ENCODE peak calls at places on chromosome 18, in eight cellular contexts. E, Q, O, Y, Z, F, V and S are unnamed samples.

GRCh38 chr18:61606759-61607158 is 273.5 kb downstream of the CDH20 start:
- DNase-seq in E (peak; percentile 77), Q (peak; percentile 45), O (peak; percentile 91), Y (no peak), Z (peak; percentile 84), F (peak; percentile 89), V (peak; percentile 88), S (peak; percentile 92)

GRCh38 chr18:23243178-23243577 is 107.9 kb downstream of the CABLES1 start:
- DNase-seq in E (no peak), Q (no peak), O (no peak), Y (no peak), Z (no peak), F (no peak), V (no peak), S (no peak)

GRCh38 chr18:10563886-10564285 is 38.1 kb downstream of the NAPG start:
- DNase-seq in E (no peak), Q (peak; percentile 43), O (no peak), Y (no peak), Z (peak; percentile 80), F (peak; percentile 53), V (peak; percentile 18), S (peak; percentile 31)

GRCh38 chr18:21314721-21315120 is 72.7 kb downstream of the GREB1L start:
- DNase-seq in E (no peak), Q (no peak), O (no peak), Y (no peak), Z (no peak), F (peak; percentile 40), V (peak; percentile 27), S (no peak)

GRCh38 chr18:51478908-51479307 is 281.4 kb upstream of the MEX3C start:
- DNase-seq in E (no peak), Q (no peak), O (no peak), Y (no peak), Z (no peak), F (no peak), V (no peak), S (no peak)

GRCh38 chr18:28584726-28585125 is 407.8 kb upstream of the CDH2 start:
- DNase-seq in E (no peak), Q (no peak), O (peak; percentile 75), Y (no peak), Z (no peak), F (peak; percentile 60), V (peak; percentile 92), S (peak; percentile 34)

GRCh38 chr18:47251289-47252120 is at the start of gene SKOR2:
- DNase-seq in E (no peak), Q (no peak), O (no peak), Y (no peak), Z (no peak), F (no peak), V (no peak), S (no peak)

GRCh38 chr18:9771261-9771976 is 63.3 kb downstream of the RAB31 start:
- DNase-seq in E (peak; percentile 82), Q (peak; percentile 86), O (peak; percentile 84), Y (peak; percentile 18), Z (peak; percentile 88), F (peak; percentile 37), V (peak; percentile 51), S (peak; percentile 76)

DNA sequence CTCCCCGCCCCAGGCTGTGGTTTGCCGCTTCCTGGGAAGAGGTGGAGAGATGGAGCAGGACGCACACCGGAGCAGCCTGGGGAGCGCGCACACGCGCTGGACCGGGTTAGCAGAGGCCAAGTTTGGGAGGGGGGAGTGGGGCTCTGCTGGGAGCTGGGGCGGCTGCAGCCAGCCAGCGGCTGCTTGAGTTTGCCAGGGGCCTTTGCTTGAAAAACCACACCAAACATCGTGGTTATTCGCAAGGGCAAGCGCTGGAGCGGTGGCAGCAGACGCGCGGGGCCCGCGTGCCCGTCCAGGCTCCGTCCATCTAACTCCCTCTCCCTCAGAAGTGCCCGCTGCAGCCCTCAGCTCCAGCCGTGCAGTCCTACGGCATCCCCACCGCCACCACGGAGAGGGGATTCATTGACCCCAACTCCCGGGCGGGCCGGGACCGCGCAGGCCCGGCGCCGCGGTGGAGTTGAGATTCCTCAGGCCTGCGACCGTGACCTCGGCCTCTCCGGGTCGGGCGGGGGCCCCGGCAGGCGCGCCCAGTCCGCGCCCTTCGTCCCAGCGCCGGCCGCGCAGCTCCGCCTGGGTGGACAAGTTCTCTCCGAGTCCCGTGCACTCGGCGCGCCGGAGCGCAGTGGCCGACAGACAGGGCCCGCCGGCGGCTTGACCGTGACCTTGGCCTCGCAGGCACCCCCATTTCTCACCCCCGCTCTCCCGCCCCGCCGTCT is 4.5 kb downstream of the PTGR3 start:
- DNase-seq in E (no peak), Q (no peak), O (peak; percentile 29), Y (no peak), Z (peak; percentile 24), F (no peak), V (peak; percentile 20), S (peak; percentile 53)
- H3K27me3 ChIP-seq in E (no peaks in the 10 kb centered on the region), Q (no peaks in the 10 kb centered on the region), O (no peaks in the 10 kb centered on the region), Y (no peaks in the 10 kb centered on the region), Z (no peaks in the 10 kb centered on the region), F (no peaks in the 10 kb centered on the region), V (no peaks in the 10 kb centered on the region), S (no peaks in the 10 kb centered on the region)

GRCh38 chr18:5315838-5316237 is 20.3 kb upstream of the ZBTB14 start:
- DNase-seq in E (no peak), Q (no peak), O (no peak), Y (no peak), Z (no peak), F (no peak), V (no peak), S (no peak)

GRCh38 chr18:5311273-5312009 is 15.9 kb upstream of the ZBTB14 start:
- DNase-seq in E (no peak), Q (no peak), O (no peak), Y (no peak), Z (peak; percentile 10), F (no peak), V (no peak), S (no peak)

GRCh38 chr18:5304232-5304631 is 8.7 kb upstream of the ZBTB14 start:
- DNase-seq in E (no peak), Q (no peak), O (no peak), Y (no peak), Z (no peak), F (no peak), V (no peak), S (no peak)

GRCh38 chr18:5305835-5306234 is 10.3 kb upstream of the ZBTB14 start:
- DNase-seq in E (no peak), Q (peak; percentile 58), O (no peak), Y (no peak), Z (no peak), F (no peak), V (no peak), S (no peak)

GRCh38 chr18:5309888-5310470 is 14.5 kb upstream of the ZBTB14 start:
- DNase-seq in E (no peak), Q (peak; percentile 23), O (no peak), Y (no peak), Z (no peak), F (no peak), V (no peak), S (peak; percentile 0)
- H3K9me3 ChIP-seq in E (no peaks in the 10 kb centered on the region), Q (no peaks in the 10 kb centered on the region), O (no peaks in the 10 kb centered on the region), Y (no peaks in the 10 kb centered on the region), Z (no peaks in the 10 kb centered on the region), F (no peaks in the 10 kb centered on the region), V (no peaks in the 10 kb centered on the region), S (no peaks in the 10 kb centered on the region)

GRCh38 chr18:2958819-2959298 is 54.1 kb downstream of the LPIN2 start:
- DNase-seq in E (peak; percentile 53), Q (no peak), O (peak; percentile 89), Y (no peak), Z (no peak), F (no peak), V (peak; percentile 33), S (no peak)
- H3K4me3 ChIP-seq in E (no peak overlapping the region), Q (no peak overlapping the region), O (no peak overlapping the region), Y (peak overlapping the region; percentile 12), Z (no peak overlapping the region), F (no peak overlapping the region), V (no peak overlapping the region), S (no peak overlapping the region)

DNA sequence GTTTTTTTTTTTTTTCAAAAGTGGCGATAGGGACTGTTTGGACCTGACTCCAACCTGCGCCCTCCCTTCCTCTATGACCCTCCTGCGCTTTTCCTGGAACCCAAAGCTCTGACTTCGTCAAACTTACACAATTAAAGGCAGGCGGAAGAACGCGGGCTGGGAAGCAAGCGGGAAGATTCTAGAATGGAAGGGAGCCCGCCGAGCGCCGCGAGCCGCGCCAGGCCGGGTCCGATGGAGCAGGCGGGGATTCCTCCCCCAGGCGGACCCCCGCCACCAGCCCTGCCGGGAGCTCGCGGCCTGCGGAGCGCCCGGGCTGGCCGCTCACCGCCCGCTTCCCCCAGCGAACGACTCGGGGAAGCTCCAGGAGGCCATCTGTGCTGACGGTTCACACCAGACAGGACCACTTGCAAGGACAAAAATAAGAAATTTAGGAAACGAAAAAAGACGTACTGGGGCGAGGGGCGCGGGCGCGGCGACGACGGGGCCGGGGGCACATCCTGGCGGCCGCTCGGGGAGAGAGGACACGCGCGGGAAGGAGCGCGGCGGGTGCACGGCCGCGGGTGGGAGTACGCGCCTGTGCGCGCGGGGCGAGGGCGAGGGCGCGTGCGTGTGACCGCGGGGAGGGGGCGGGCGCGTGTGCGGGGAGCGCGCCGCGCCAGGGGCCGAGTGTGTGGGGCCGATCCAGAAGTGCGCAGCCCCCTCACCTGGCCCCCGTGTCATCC is 1.1 kb upstream of the SALL3 start:
- DNase-seq in E (no peak), Q (no peak), O (no peak), Y (no peak), Z (no peak), F (no peak), V (no peak), S (no peak)
- H3K27me3 ChIP-seq in E (peaks cover under 1% of the 10 kb centered on the region), Q (peaks cover 20% of the 10 kb centered on the region), O (peaks cover 79% of the 10 kb centered on the region), Y (peaks cover 21% of the 10 kb centered on the region), Z (peaks cover 90% of the 10 kb centered on the region), F (peaks cover 61% of the 10 kb centered on the region), V (peaks cover 53% of the 10 kb centered on the region), S (peaks cover 65% of the 10 kb centered on the region)

GRCh38 chr18:79897940-79898625 is 53.4 kb downstream of the SLC66A2 start:
- DNase-seq in E (no peak), Q (peak; percentile 3), O (no peak), Y (no peak), Z (no peak), F (no peak), V (no peak), S (no peak)

GRCh38 chr18:79899609-79900435 is 51.6 kb downstream of the SLC66A2 start:
- DNase-seq in E (no peak), Q (peak; percentile 4), O (no peak), Y (no peak), Z (no peak), F (no peak), V (no peak), S (no peak)

GRCh38 chr18:79900610-79901570 is 50.6 kb downstream of the SLC66A2 start:
- DNase-seq in E (no peak), Q (peak; percentile 4), O (no peak), Y (no peak), Z (no peak), F (no peak), V (no peak), S (no peak)

GRCh38 chr18:79896746-79897145 is 54.7 kb downstream of the SLC66A2 start:
- DNase-seq in E (no peak), Q (no peak), O (no peak), Y (no peak), Z (no peak), F (no peak), V (no peak), S (no peak)

GRCh38 chr18:79898952-79899608 is 52.4 kb downstream of the SLC66A2 start:
- DNase-seq in E (no peak), Q (peak; percentile 4), O (no peak), Y (no peak), Z (no peak), F (no peak), V (no peak), S (no peak)
- H3K9me3 ChIP-seq in E (no peaks in the 10 kb centered on the region), Q (no peaks in the 10 kb centered on the region), O (peaks cover 49% of the 10 kb centered on the region), Y (peaks cover 6% of the 10 kb centered on the region), Z (peaks cover 20% of the 10 kb centered on the region), F (peaks cover 60% of the 10 kb centered on the region), V (peaks cover 35% of the 10 kb centered on the region), S (peaks cover 24% of the 10 kb centered on the region)

GRCh38 chr18:77002496-77002895 is 130.1 kb downstream of the MBP start:
- DNase-seq in E (no peak), Q (no peak), O (no peak), Y (no peak), Z (no peak), F (no peak), V (no peak), S (no peak)
- H3K4me3 ChIP-seq in E (no peak overlapping the region), Q (no peak overlapping the region), O (no peak overlapping the region), Y (no peak overlapping the region), Z (no peak overlapping the region), F (no peak overlapping the region), V (no peak overlapping the region), S (no peak overlapping the region)